ENCODE peak calls at places on chromosomes 3 and 15, in six cellular contexts. A, N, F, S, Z and E are unnamed samples.

GRCh38 chr3:85837402-85837801 is 878.6 kb downstream of the CADM2 start:
- DNase-seq in A (no peak), N (no peak), F (no peak), S (no peak), Z (no peak), E (no peak)

GRCh38 chr3:29283297-29283681 is 2.4 kb downstream of the RBMS3 start:
- DNase-seq in A (no peak), N (no peak), F (no peak), S (no peak), Z (no peak), E (no peak)

GRCh38 chr15:94670436-94671034 is 439.2 kb downstream of the MCTP2 start:
- DNase-seq in A (peak), N (peak), F (no peak), S (no peak), Z (no peak), E (peak)

GRCh38 chr3:122992628-122993570 is 34.7 kb downstream of the SEMA5B start:
- DNase-seq in A (no peak), N (no peak), F (no peak), S (no peak), Z (no peak), E (peak)

GRCh38 chr3:21273256-21273999 is 477.6 kb downstream of the ZNF385D start:
- DNase-seq in A (no peak), N (peak), F (no peak), S (no peak), Z (no peak), E (no peak)

GRCh38 chr3:134666052-134666451 is 15.2 kb upstream of the KY start:
- DNase-seq in A (no peak), N (no peak), F (no peak), S (no peak), Z (no peak), E (no peak)

GRCh38 chr15:73891328-73891975 is 18.1 kb downstream of the TBC1D21 start:
- DNase-seq in A (no peak), N (no peak), F (no peak), S (no peak), Z (no peak), E (no peak)

GRCh38 chr15:78209646-78210348 is 24.6 kb downstream of the ACSBG1 start:
- DNase-seq in A (no peak), N (no peak), F (no peak), S (no peak), Z (no peak), E (no peak)

GRCh38 chr3:44995142-44995770 is 19.2 kb downstream of the EXOSC7 start:
- DNase-seq in A (no peak), N (peak), F (no peak), S (peak), Z (no peak), E (peak)

GRCh38 chr3:11304160-11304559 is 32.0 kb downstream of the ATG7 start:
- DNase-seq in A (no peak), N (no peak), F (no peak), S (no peak), Z (no peak), E (no peak)

GRCh38 chr15:74722591-74722990 is 2.7 kb downstream of the CYP1A1 start:
- DNase-seq in A (no peak), N (no peak), F (no peak), S (no peak), Z (no peak), E (no peak)

GRCh38 chr15:75065851-75066509 is 42.6 kb downstream of the PPCDC start:
- DNase-seq in A (no peak), N (no peak), F (no peak), S (no peak), Z (no peak), E (no peak)

GRCh38 chr3:192916455-192917257 is 1.0 kb downstream of the MB21D2 start:
- DNase-seq in A (no peak), N (peak), F (no peak), S (peak), Z (no peak), E (peak)

GRCh38 chr3:123295171-123295900 is 93.6 kb downstream of the SEC22A start:
- DNase-seq in A (no peak), N (no peak), F (no peak), S (no peak), Z (no peak), E (no peak)

GRCh38 chr3:40975711-40976121 is 223.6 kb upstream of the CTNNB1 start:
- DNase-seq in A (no peak), N (no peak), F (no peak), S (no peak), Z (no peak), E (no peak)

GRCh38 chr3:80087769-80088168 is 320.0 kb upstream of the ROBO1 start:
- DNase-seq in A (no peak), N (no peak), F (no peak), S (no peak), Z (no peak), E (no peak)

GRCh38 chr15:32700501-32701150 is 17.2 kb upstream of the GREM1 start:
- DNase-seq in A (no peak), N (no peak), F (no peak), S (no peak), Z (no peak), E (no peak)

GRCh38 chr3:169699536-169700050 is 36.1 kb upstream of the MECOM start:
- DNase-seq in A (no peak), N (peak), F (no peak), S (peak), Z (no peak), E (peak)

GRCh38 chr3:128486692-128487537 is 6.1 kb downstream of the GATA2 start:
- DNase-seq in A (no peak), N (no peak), F (no peak), S (no peak), Z (no peak), E (no peak)

GRCh38 chr3:65855370-65856100 is 183.2 kb downstream of the MAGI1 start:
- DNase-seq in A (no peak), N (peak), F (no peak), S (no peak), Z (no peak), E (no peak)

GRCh38 chr3:146967786-146968185 is 362.6 kb upstream of the PLSCR5 start:
- DNase-seq in A (no peak), N (no peak), F (no peak), S (no peak), Z (no peak), E (no peak)

GRCh38 chr3:110909824-110910223 is 161.8 kb upstream of the NECTIN3 start:
- DNase-seq in A (no peak), N (no peak), F (no peak), S (no peak), Z (no peak), E (no peak)

GRCh38 chr15:90113166-90113565 is 10.9 kb upstream of the IDH2 start:
- DNase-seq in A (no peak), N (no peak), F (no peak), S (no peak), Z (no peak), E (no peak)

GRCh38 chr3:50656417-50657195 is 18.1 kb upstream of the DOCK3 start:
- DNase-seq in A (no peak), N (no peak), F (no peak), S (no peak), Z (no peak), E (no peak)

GRCh38 chr3:47443611-47443995 is 32.1 kb downstream of the SCAP start:
- DNase-seq in A (no peak), N (no peak), F (no peak), S (no peak), Z (no peak), E (peak)